ENCODE peak calls at places on chromosomes 7 and 10, in four cellular contexts. P is substantia nigra, F is NCI-H510A treated with DMSO at 0.1 percent for 48 hours, A is iris pigment epithelial cell. I is an unnamed sample.

GRCh38 chr10:61047788-61048560 is 104.0 kb upstream of the RHOBTB1 start:
- DNase-seq in P (no peak), F (no peak), A (peak), I (no peak)

GRCh38 chr7:2728309-2729042 is 40.5 kb downstream of the AMZ1 start:
- DNase-seq in P (no peak), F (no peak), A (no peak), I (no peak)

GRCh38 chr10:6473430-6473829 is 106.6 kb downstream of the PRKCQ start:
- DNase-seq in P (no peak), F (no peak), A (no peak), I (no peak)

GRCh38 chr7:76155938-76156337 is 45.8 kb upstream of the SRRM3 start:
- DNase-seq in P (no peak), F (no peak), A (peak), I (no peak)

GRCh38 chr7:112199035-112199655 is 7.1 kb downstream of the DOCK4 start:
- DNase-seq in P (no peak), F (no peak), A (peak), I (no peak)

GRCh38 chr7:87474533-87475358 is 734 bp downstream of the ABCB4 start:
- DNase-seq in P (no peak), F (no peak), A (peak), I (peak)

GRCh38 chr10:79034271-79034876 is 34.4 kb upstream of the ZMIZ1 start:
- DNase-seq in P (no peak), F (no peak), A (no peak), I (no peak)

GRCh38 chr10:3069876-3070275 is 2.5 kb downstream of the PFKP start:
- DNase-seq in P (no peak), F (no peak), A (no peak), I (no peak)

GRCh38 chr10:24465124-24465874 is 256.4 kb downstream of the KIAA1217 start:
- DNase-seq in P (no peak), F (no peak), A (peak), I (peak)

GRCh38 chr7:10237306-10237705 is 736.4 kb upstream of the PHF14 start:
- DNase-seq in P (no peak), F (no peak), A (peak), I (peak)

I was measured in astrocyte.